ENCODE peak calls at places on chromosome 9, in ten cellular contexts. M, E, O, X, W, I, K, T, P and N are unnamed samples.

GRCh38 chr9:99169086-99169485 is 52.7 kb downstream of the ALG2 start:
- DNase-seq in M (no peak), E (no peak), O (no peak), X (no peak), W (no peak), I (no peak), K (no peak), T (no peak), P (no peak), N (no peak)

GRCh38 chr9:82410306-82410705 is 421.7 kb downstream of the SPATA31D1 start:
- DNase-seq in M (no peak), E (no peak), O (no peak), X (no peak), W (no peak), I (no peak), K (peak), T (peak), P (no peak), N (peak)

GRCh38 chr9:93134740-93135444 is 841 bp upstream of the NINJ1 start:
- DNase-seq in M (no peak), E (no peak), O (no peak), X (no peak), W (no peak), I (no peak), K (no peak), T (no peak), P (no peak), N (no peak)

GRCh38 chr9:33222031-33222430 is 17.9 kb upstream of the SPINK4 start:
- DNase-seq in M (no peak), E (no peak), O (no peak), X (no peak), W (no peak), I (no peak), K (no peak), T (no peak), P (no peak), N (no peak)

GRCh38 chr9:89408628-89409101 is 89.2 kb downstream of the SEMA4D start:
- DNase-seq in M (no peak), E (no peak), O (no peak), X (peak), W (no peak), I (no peak), K (no peak), T (no peak), P (peak), N (peak)

GRCh38 chr9:120904999-120905793 is 21.4 kb downstream of the TRAF1 start:
- DNase-seq in M (no peak), E (no peak), O (no peak), X (no peak), W (no peak), I (no peak), K (no peak), T (no peak), P (no peak), N (no peak)

GRCh38 chr9:1173986-1174385 is 123.8 kb downstream of the DMRT2 start:
- DNase-seq in M (no peak), E (no peak), O (no peak), X (no peak), W (no peak), I (no peak), K (peak), T (peak), P (no peak), N (no peak)

GRCh38 chr9:134364391-134365114 is 38.3 kb downstream of the RXRA start:
- DNase-seq in M (no peak), E (no peak), O (no peak), X (no peak), W (no peak), I (no peak), K (no peak), T (no peak), P (no peak), N (no peak)

GRCh38 chr9:96217756-96218693 is 84.0 kb downstream of the HSD17B3 start:
- DNase-seq in M (peak), E (peak), O (peak), X (peak), W (peak), I (peak), K (peak), T (peak), P (peak), N (peak)

GRCh38 chr9:36759141-36759540 is 186.4 kb downstream of the MELK start:
- DNase-seq in M (no peak), E (peak), O (no peak), X (no peak), W (no peak), I (no peak), K (no peak), T (no peak), P (no peak), N (no peak)

GRCh38 chr9:83166369-83166768 is 103.4 kb upstream of the RASEF start:
- DNase-seq in M (no peak), E (no peak), O (no peak), X (no peak), W (no peak), I (no peak), K (no peak), T (no peak), P (no peak), N (no peak)

GRCh38 chr9:128067898-128068655 is at the start of gene SLC25A25:
- DNase-seq in M (peak), E (peak), O (peak), X (peak), W (peak), I (peak), K (peak), T (peak), P (peak), N (peak)

GRCh38 chr9:126449725-126450443 is 123.3 kb downstream of the MVB12B start:
- DNase-seq in M (no peak), E (no peak), O (no peak), X (no peak), W (no peak), I (no peak), K (no peak), T (no peak), P (no peak), N (no peak)

GRCh38 chr9:128409998-128410397 is 10.7 kb upstream of the CERCAM start:
- DNase-seq in M (no peak), E (peak), O (no peak), X (no peak), W (peak), I (no peak), K (peak), T (peak), P (no peak), N (no peak)

GRCh38 chr9:14480561-14480960 is 166.6 kb upstream of the NFIB start:
- DNase-seq in M (no peak), E (peak), O (no peak), X (no peak), W (no peak), I (no peak), K (no peak), T (no peak), P (no peak), N (no peak)

GRCh38 chr9:77989437-77989836 is 42.2 kb downstream of the GNAQ start:
- DNase-seq in M (no peak), E (no peak), O (no peak), X (no peak), W (no peak), I (no peak), K (no peak), T (no peak), P (no peak), N (no peak)

GRCh38 chr9:130453487-130453886 is 8.7 kb downstream of the ASS1 start:
- DNase-seq in M (peak), E (no peak), O (no peak), X (no peak), W (peak), I (peak), K (peak), T (peak), P (no peak), N (no peak)